ENCODE peak calls at places on chromosomes 4 and X, in five cellular contexts. C is uterus, O is K562, D is HCT116, N is sigmoid colon. Q is an unnamed sample.

GRCh38 chr4:85127653-85128052 is 161.2 kb upstream of the WDFY3 start:
- DNase-seq in C (no peak), N (no peak), D (peak; percentile 47), O (peak; percentile 63), Q (no peak)

GRCh38 chr4:47933798-47934197 is 19.4 kb upstream of the NFXL1 start:
- DNase-seq in C (no peak), D (no peak), N (no peak), O (peak; percentile 42), Q (no peak)

GRCh38 chr4:113524505-113525186 is 236.9 kb downstream of the CAMK2D start:
- DNase-seq in D (no peak), C (no peak), O (no peak), N (no peak), Q (no peak)

GRCh38 chrX:41145920-41146608 is 60.8 kb downstream of the USP9X start:
- DNase-seq in N (no peak), C (no peak), D (peak; percentile 19), O (no peak), Q (no peak)

GRCh38 chrX:56728321-56728720 is 722 bp upstream of the NBDY start:
- DNase-seq in C (no peak), O (no peak), N (no peak), D (no peak), Q (no peak)

GRCh38 chr4:149690726-149691125 is 124.9 kb downstream of the IQCM start:
- DNase-seq in D (no peak), O (no peak), C (no peak), N (no peak), Q (no peak)

GRCh38 chrX:53357799-53358530 is 64.5 kb downstream of the SMC1A start:
- DNase-seq in O (no peak), N (no peak), C (no peak), D (no peak), Q (no peak)

GRCh38 chr4:128355301-128355700 is 67.7 kb upstream of the PGRMC2 start:
- DNase-seq in D (no peak), N (no peak), O (peak; percentile 28), C (no peak), Q (no peak)

GRCh38 chrX:104351173-104351769 is 96.5 kb upstream of the ESX1 start:
- DNase-seq in C (no peak), O (no peak), D (peak; percentile 41), N (no peak), Q (no peak)

GRCh38 chr4:125741825-125742452 is 427.2 kb downstream of the FAT4 start:
- DNase-seq in O (no peak), N (no peak), C (no peak), D (no peak), Q (no peak)

GRCh38 chr4:23915459-23916132 is 25.7 kb upstream of the PPARGC1A start:
- DNase-seq in O (no peak), C (no peak), N (no peak), D (no peak), Q (no peak)

GRCh38 chr4:57148831-57149230 is 38.6 kb upstream of the IGFBP7 start:
- DNase-seq in N (no peak), O (no peak), D (no peak), C (no peak), Q (no peak)

GRCh38 chr4:107473126-107473525 is 246.9 kb downstream of the PAPSS1 start:
- DNase-seq in O (no peak), D (no peak), N (no peak), C (no peak), Q (no peak)

GRCh38 chr4:107468812-107469211 is 251.2 kb downstream of the PAPSS1 start:
- DNase-seq in D (no peak), C (no peak), N (no peak), O (no peak), Q (no peak)

GRCh38 chr4:107472265-107472948 is 247.6 kb downstream of the PAPSS1 start:
- DNase-seq in D (no peak), O (no peak), C (no peak), N (no peak), Q (no peak)

GRCh38 chr4:107467461-107467860 is 252.6 kb downstream of the PAPSS1 start:
- DNase-seq in D (no peak), N (no peak), C (no peak), O (no peak), Q (no peak)

GRCh38 chr4:107470173-107470572 is 249.9 kb downstream of the PAPSS1 start:
- DNase-seq in D (no peak), O (no peak), C (no peak), N (no peak), Q (no peak)
- TF ChIP-seq POLR2A in D (no peak), O (no peak), C (no peak), N (no peak), Q (no peak)

GRCh38 chr4:6272863-6273660 is 3.4 kb downstream of the WFS1 start:
- DNase-seq in C (peak; percentile 60), O (no peak), N (no peak), D (no peak), Q (no peak)
- H3K4me1 ChIP-seq in C (peaks cover 31% of the 10 kb centered on the region), O (no peaks in the 10 kb centered on the region), N (no peaks in the 10 kb centered on the region), D (peaks cover 39% of the 10 kb centered on the region), Q (peaks cover 25% of the 10 kb centered on the region)

GRCh38 chr4:112189754-112190153 is 41.8 kb upstream of the AP1AR start:
- DNase-seq in N (no peak), D (no peak), O (no peak), C (no peak), Q (no peak)
- TF ChIP-seq CTCF in N (no peak), D (no peak), O (no peak), C (no peak), Q (no peak)

GRCh38 chr4:105708376-105709080 is at the start of the genes GSTCD and INTS12:
- DNase-seq in N (peak; percentile 95), C (peak; percentile 91), O (peak; percentile 87), D (peak; percentile 88), Q (peak; percentile 95)
- TF ChIP-seq POLR2A in N (peak; percentile 24), C (peak; percentile 69), O (peak; percentile 95), D (peak; percentile 55), Q (peak; percentile 47)

GRCh38 chr4:40225497-40225896 is 28.7 kb downstream of the RHOH start:
- DNase-seq in N (no peak), O (no peak), D (no peak), C (no peak), Q (no peak)

GRCh38 chr4:40231464-40231863 is 34.6 kb downstream of the RHOH start:
- DNase-seq in D (no peak), O (no peak), C (no peak), N (no peak), Q (no peak)

GRCh38 chr4:40227284-40227683 is 30.5 kb downstream of the RHOH start:
- DNase-seq in D (no peak), C (no peak), O (no peak), N (no peak), Q (no peak)

GRCh38 chr4:40232610-40233009 is 35.8 kb downstream of the RHOH start:
- DNase-seq in D (no peak), C (no peak), O (no peak), N (no peak), Q (no peak)

GRCh38 chr4:40228497-40229365 is 31.9 kb downstream of the RHOH start:
- DNase-seq in N (no peak), D (no peak), C (no peak), O (peak; percentile 49), Q (no peak)
- H3K4me1 ChIP-seq in N (no peaks in the 10 kb centered on the region), D (no peaks in the 10 kb centered on the region), C (no peaks in the 10 kb centered on the region), O (peaks cover 8% of the 10 kb centered on the region), Q (no peaks in the 10 kb centered on the region)

GRCh38 chrX:51459125-51459524 is 37.3 kb downstream of the NUDT11 start:
- DNase-seq in C (no peak), N (no peak), D (peak; percentile 18), O (peak; percentile 5), Q (no peak)
- TF ChIP-seq CTCF in C (no peak), N (no peak), D (peak; percentile 50), O (peak; percentile 30), Q (no peak)

GRCh38 chr4:55817691-55818090 is 1.9 kb upstream of the EXOC1L start:
- DNase-seq in N (no peak), C (no peak), O (no peak), D (no peak), Q (no peak)

GRCh38 chr4:55824865-55825264 is 5.3 kb downstream of the EXOC1L start:
- DNase-seq in N (no peak), C (no peak), D (no peak), O (no peak), Q (no peak)

GRCh38 chr4:55820260-55820659 is 670 bp downstream of the EXOC1L start:
- DNase-seq in C (no peak), O (no peak), N (no peak), D (no peak), Q (no peak)

GRCh38 chr4:55819634-55820033 is at the start of gene EXOC1L:
- DNase-seq in C (no peak), O (peak; percentile 52), D (no peak), N (no peak), Q (no peak)
- TF ChIP-seq POLR2A in C (no peak), O (no peak), D (no peak), N (no peak), Q (no peak)

DNA sequence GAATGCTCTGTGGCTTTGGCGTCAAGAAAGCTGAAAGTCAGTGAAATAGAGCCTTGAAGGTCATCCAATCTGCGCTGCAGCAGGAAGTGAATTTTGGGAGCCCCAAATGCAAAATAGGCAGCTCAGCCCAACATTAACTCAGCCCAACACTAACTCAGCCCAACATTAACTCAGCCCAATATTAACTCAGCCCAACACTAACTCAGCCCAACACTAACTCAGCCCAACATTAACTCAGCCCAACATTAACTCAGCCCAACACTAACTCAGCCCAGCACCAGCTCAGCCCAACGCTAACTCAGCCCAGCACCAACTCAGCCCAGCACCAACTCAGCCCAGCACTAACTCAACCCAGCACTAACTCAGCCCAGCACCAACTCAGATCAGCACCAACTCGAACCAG is 71.5 kb downstream of the SORBS2 start:
- DNase-seq in D (no peak), N (no peak), C (no peak), O (no peak), Q (no peak)
- H3K4me1 ChIP-seq in D (no peaks in the 10 kb centered on the region), N (no peaks in the 10 kb centered on the region), C (no peaks in the 10 kb centered on the region), O (no peaks in the 10 kb centered on the region), Q (peaks cover 2% of the 10 kb centered on the region)

GRCh38 chrX:130108647-130109428 is 1.5 kb downstream of the ELF4 start:
- DNase-seq in C (no peak), N (no peak), D (no peak), O (peak; percentile 61), Q (no peak)
- TF ChIP-seq CTCF in C (no peak), N (no peak), D (no peak), O (no peak), Q (no peak)